ENCODE peak calls at places on chromosomes 11 and 22, in nine cellular contexts. N, K, V, R, A, G, M, U and X are unnamed samples. For H3K4me1, the result is how much of the 10 kb centered on the place peaks cover.

GRCh38 chr11:58394195-58394594 is 12.5 kb downstream of the OR5B3 start:
- DNase-seq in U (no peak), V (no peak), M (no peak), A (peak), R (no peak), N (no peak), K (no peak), G (peak), X (no peak)

GRCh38 chr22:48320671-48321515 is 1506.8 kb downstream of the BRD1 start:
- DNase-seq in N (peak), K (no peak), R (no peak), G (no peak), M (no peak), V (peak), A (no peak), U (no peak), X (no peak)

GRCh38 chr11:59923813-59924212 is 14.4 kb upstream of the OOSP1 start:
- DNase-seq in G (no peak), A (no peak), R (no peak), U (no peak), K (no peak), N (no peak), M (no peak), V (no peak), X (no peak)

GRCh38 chr22:39946571-39947407 is 13.4 kb upstream of the TMA7B start:
- DNase-seq in M (no peak), R (no peak), K (no peak), U (peak), N (no peak), V (no peak), G (no peak), A (no peak), X (no peak)

GRCh38 chr11:95157824-95158223 is 68.2 kb downstream of the ENDOD1 start:
- DNase-seq in G (no peak), U (no peak), K (peak), M (no peak), R (no peak), A (no peak), N (no peak), V (no peak), X (no peak)

GRCh38 chr22:50485221-50486131 is 1.2 kb upstream of the MIOX start:
- DNase-seq in K (peak), V (no peak), M (no peak), G (no peak), N (no peak), A (peak), U (no peak), R (no peak), X (no peak)

GRCh38 chr22:37098976-37099577 is 10.4 kb downstream of the TMPRSS6 start:
- DNase-seq in K (no peak), G (no peak), N (no peak), A (no peak), U (no peak), R (no peak), M (no peak), V (no peak), X (no peak)

GRCh38 chr22:28902490-28902889 is 19.1 kb downstream of the ZNRF3 start:
- DNase-seq in N (peak), A (no peak), M (no peak), G (no peak), K (no peak), R (no peak), U (no peak), V (peak), X (no peak)

GRCh38 chr22:17954860-17955587 is 69.3 kb downstream of the MICAL3 start:
- DNase-seq in V (no peak), K (no peak), G (no peak), A (peak), R (no peak), N (peak), M (no peak), U (no peak), X (no peak)

GRCh38 chr11:31442086-31442485 is 67.3 kb downstream of the IMMP1L start:
- DNase-seq in V (no peak), N (no peak), U (no peak), M (no peak), K (no peak), A (peak), R (no peak), G (no peak), X (no peak)

GRCh38 chr22:48340727-48341709 is 1486.7 kb downstream of the BRD1 start:
- DNase-seq in N (peak), K (no peak), U (no peak), G (no peak), M (no peak), A (no peak), V (peak), R (no peak), X (no peak)

GRCh38 chr11:64608636-64609035 is 17.6 kb downstream of the SLC22A12 start:
- DNase-seq in G (no peak), U (no peak), N (no peak), M (no peak), V (no peak), R (no peak), A (no peak), K (no peak), X (no peak)

GRCh38 chr11:1192741-1193325 is 30.0 kb upstream of the MUC5B start:
- DNase-seq in N (peak), V (peak), K (no peak), U (peak), R (no peak), M (no peak), G (no peak), A (no peak), X (no peak)

GRCh38 chr11:93573184-93573583 is 30.0 kb upstream of the SMCO4 start:
- DNase-seq in A (no peak), U (no peak), K (no peak), R (no peak), V (no peak), N (no peak), M (no peak), G (no peak), X (no peak)

GRCh38 chr11:35418847-35419712 is at the start of gene SLC1A2:
- DNase-seq in N (no peak), K (no peak), R (peak), V (peak), U (peak), A (no peak), M (peak), G (no peak), X (peak)

GRCh38 chr11:17021550-17021949 is 7.3 kb upstream of the PLEKHA7 start:
- DNase-seq in V (no peak), M (no peak), N (no peak), G (no peak), U (peak), K (no peak), A (no peak), R (no peak), X (no peak)

GRCh38 chr11:2768471-2769408 is 68.9 kb upstream of the KCNQ1OT1 start:
- DNase-seq in V (peak), U (no peak), M (peak), G (peak), K (no peak), A (no peak), N (peak), R (no peak), X (no peak)

GRCh38 chr11:134425413-134425812 is 13.4 kb upstream of the B3GAT1 start:
- DNase-seq in N (no peak), V (no peak), M (no peak), U (no peak), G (no peak), R (no peak), K (no peak), A (no peak), X (no peak)

GRCh38 chr11:43419460-43419859 is 60.7 kb downstream of the TTC17 start:
- DNase-seq in A (peak), V (no peak), R (no peak), M (peak), N (no peak), K (no peak), G (peak), U (peak), X (peak)

GRCh38 chr11:540583-541432 is 3.5 kb downstream of the LRRC56 start:
- DNase-seq in U (no peak), G (no peak), K (peak), R (no peak), M (peak), N (peak), V (peak), A (no peak), X (no peak)

GRCh38 chr22:47495102-47495501 is 732.7 kb downstream of the TBC1D22A start:
- DNase-seq in N (no peak), G (no peak), M (no peak), K (no peak), U (no peak), A (no peak), R (no peak), V (no peak), X (peak)

GRCh38 chr11:33172996-33173395 is 11.7 kb upstream of the CSTF3 start:
- DNase-seq in A (no peak), R (no peak), V (no peak), K (no peak), N (no peak), M (peak), G (peak), U (no peak), X (no peak)

GRCh38 chr22:23012081-23012622 is 58.2 kb upstream of the GNAZ start:
- DNase-seq in M (no peak), K (no peak), A (no peak), U (no peak), G (no peak), N (no peak), V (no peak), R (no peak), X (no peak)

GRCh38 chr11:128318856-128319474 is 268.4 kb downstream of the ETS1 start:
- DNase-seq in R (no peak), V (no peak), M (no peak), U (no peak), K (peak), G (no peak), A (no peak), N (no peak), X (peak)

GRCh38 chr11:70471254-70471653 is 72.9 kb downstream of the CTTN start:
- DNase-seq in V (peak), A (peak), R (peak), G (peak), N (peak), M (peak), U (peak), K (no peak), X (peak)

GRCh38 chr11:6237271-6237670 is 1.6 kb upstream of the CNGA4 start:
- DNase-seq in A (no peak), M (no peak), N (no peak), K (no peak), G (no peak), V (no peak), U (no peak), R (no peak), X (no peak)

GRCh38 chr22:48098243-48098935 is 1335.9 kb downstream of the TBC1D22A start:
- DNase-seq in N (no peak), M (no peak), A (no peak), G (no peak), V (no peak), U (no peak), R (no peak), K (no peak), X (peak)

GRCh38 chr22:22201185-22201924 is 43.2 kb upstream of the VPREB1 start:
- DNase-seq in G (peak), R (peak), V (no peak), N (peak), K (no peak), U (peak), M (no peak), A (peak), X (no peak)

GRCh38 chr11:45501277-45501979 is 164.0 kb downstream of the CHST1 start:
- DNase-seq in G (no peak), U (no peak), V (no peak), A (no peak), R (peak), M (peak), K (no peak), N (no peak), X (no peak)

GRCh38 chr11:96318399-96318798 is 24.6 kb downstream of the MAML2 start:
- DNase-seq in A (no peak), K (no peak), V (no peak), M (no peak), U (no peak), G (no peak), N (no peak), R (no peak), X (no peak)
- H3K4me1 ChIP-seq in A (under half), K (half or more), V (under half), M (under half), U (half or more), G (under half), N (under half), R (under half), X (under half)

DNA sequence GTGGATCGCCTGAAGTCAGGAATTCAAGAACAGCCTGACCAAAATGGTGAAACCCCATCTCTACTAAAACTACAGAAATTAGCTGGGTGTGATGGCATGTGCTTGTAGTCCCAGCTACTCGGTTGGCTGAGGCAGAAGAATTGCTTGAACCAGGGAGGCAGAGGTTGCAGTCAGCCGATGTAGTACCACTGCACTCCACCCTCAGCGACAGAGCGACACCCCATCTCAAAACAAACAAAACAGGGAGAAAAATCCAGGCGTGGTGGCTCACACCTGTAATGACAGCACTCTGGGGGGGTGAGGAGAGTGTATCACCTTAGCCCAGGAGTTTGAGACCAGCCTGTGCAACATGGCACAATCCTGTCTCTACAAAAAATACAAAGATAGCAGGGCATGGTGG is 802.3 kb upstream of the ARHGAP42 start:
- DNase-seq in A (no peak), U (no peak), M (no peak), K (no peak), N (no peak), G (no peak), V (no peak), R (no peak), X (no peak)
- H3K4me3 ChIP-seq in A (no peak), U (no peak), M (no peak), K (no peak), N (no peak), G (no peak), V (no peak), R (no peak), X (no peak)

DNA sequence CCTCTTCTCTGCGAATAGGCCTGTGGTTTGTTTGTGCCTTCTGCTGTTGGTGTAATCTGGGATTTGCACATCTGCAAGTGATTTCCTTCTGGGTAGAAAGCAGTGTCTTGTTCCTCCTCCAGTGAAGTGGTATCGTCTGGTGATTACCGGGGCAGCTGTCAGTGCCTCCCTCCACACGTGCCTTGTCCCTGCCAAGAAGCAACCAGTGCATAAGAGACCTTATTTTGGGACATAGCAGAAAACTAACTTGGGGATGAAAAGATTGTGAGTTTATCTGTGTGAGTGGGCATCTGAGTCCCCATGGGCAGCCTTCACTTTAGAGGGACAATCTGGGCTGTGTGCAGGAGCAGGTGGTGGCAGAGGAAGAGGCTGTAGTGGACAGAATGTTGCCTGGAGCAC is 71.5 kb upstream of the SORL1-AS1 start:
- DNase-seq in U (peak), V (no peak), K (no peak), A (peak), R (no peak), N (no peak), M (no peak), G (no peak), X (no peak)
- H3K27ac ChIP-seq in U (no peak), V (no peak), K (no peak), A (no peak), R (no peak), N (no peak), M (no peak), G (no peak), X (no peak)

DNA sequence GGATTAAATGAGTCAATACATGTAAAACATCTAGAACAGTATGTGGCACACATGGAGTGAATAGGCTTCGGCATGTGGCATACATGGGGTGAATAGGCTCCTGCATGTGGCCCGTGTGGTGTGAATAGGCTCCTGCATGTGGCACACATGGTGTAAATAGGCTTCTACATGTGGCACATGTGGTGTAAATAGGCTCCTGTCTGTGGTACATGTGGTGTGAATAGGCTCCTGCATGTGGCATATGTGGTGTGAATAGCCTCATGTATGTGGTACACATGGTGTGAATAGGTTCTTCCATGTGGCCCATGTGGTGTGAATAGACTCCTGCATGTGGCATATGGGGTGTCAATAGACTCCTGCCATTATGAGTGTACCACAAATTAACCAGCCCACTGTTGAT is 219.1 kb upstream of the KIRREL3 start:
- DNase-seq in R (no peak), K (no peak), M (no peak), U (no peak), A (no peak), V (no peak), N (no peak), G (no peak), X (no peak)
- H3K4me1 ChIP-seq in R (under half), K (under half), M (under half), U (under half), A (under half), V (under half), N (under half), G (under half), X (under half)

DNA sequence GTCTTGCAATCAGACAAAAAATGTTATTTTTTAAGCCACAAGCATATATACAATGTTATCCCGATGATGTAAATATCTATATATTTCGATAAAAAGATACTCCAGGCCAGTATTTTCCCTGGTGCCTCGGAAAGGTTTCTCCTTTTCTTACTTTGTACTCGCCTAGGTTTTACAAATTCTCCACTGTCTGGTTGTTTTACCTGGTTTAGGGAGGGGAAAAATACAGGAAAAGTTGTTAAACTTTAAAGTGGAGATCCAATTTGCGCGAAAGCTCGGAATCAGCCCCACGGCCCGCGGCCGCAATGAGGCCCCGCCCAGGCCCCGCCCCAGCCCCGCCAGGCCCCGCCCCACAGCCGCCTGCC is 58.4 kb upstream of the WNT7B start:
- DNase-seq in N (no peak), G (no peak), K (no peak), A (no peak), V (no peak), U (no peak), M (no peak), R (no peak), X (no peak)
- H3K4me3 ChIP-seq in N (peak), G (peak), K (peak), A (peak), V (peak), U (peak), M (peak), R (peak), X (peak)